ENCODE peak calls at places on chromosome 13, in ten cellular contexts. One of them, this sample, is unnamed.
A peak's percentile ranks its signal among the peaks of the same experiment; 100 is the strongest.

GRCh38 chr13:27820524-27821482 is 28.5 kb downstream of the GSX1 start:
- DNase-seq in mesendoderm: no peak
- DNase-seq in ovary: no peak
- DNase-seq in right atrium auricular region: no peak
- DNase-seq in stomach: no peak
- DNase-seq in fibroblast of lung: no peak
- DNase-seq in Peyer's patch: no peak
- DNase-seq in tibial nerve: no peak
- DNase-seq in adrenal gland: no peak
- DNase-seq in effector memory CD4-positive, alpha-beta T cell: no peak
- DNase-seq in this sample: no peak

GRCh38 chr13:100382787-100383186 is 205.8 kb downstream of the GGACT start:
- DNase-seq in mesendoderm: no peak
- DNase-seq in ovary: no peak
- DNase-seq in right atrium auricular region: no peak
- DNase-seq in stomach: no peak
- DNase-seq in fibroblast of lung: peak; percentile 63
- DNase-seq in Peyer's patch: no peak
- DNase-seq in tibial nerve: no peak
- DNase-seq in adrenal gland: no peak
- DNase-seq in effector memory CD4-positive, alpha-beta T cell: no peak
- DNase-seq in this sample: no peak

GRCh38 chr13:20873348-20873747 is 29.2 kb downstream of the XPO4 start:
- DNase-seq in mesendoderm: peak; percentile 9
- DNase-seq in ovary: no peak
- DNase-seq in right atrium auricular region: no peak
- DNase-seq in stomach: no peak
- DNase-seq in fibroblast of lung: peak; percentile 70
- DNase-seq in Peyer's patch: no peak
- DNase-seq in tibial nerve: no peak
- DNase-seq in adrenal gland: no peak
- DNase-seq in effector memory CD4-positive, alpha-beta T cell: no peak
- DNase-seq in this sample: no peak

GRCh38 chr13:37109080-37109678 is 3.7 kb upstream of the CSNK1A1L start:
- DNase-seq in mesendoderm: peak; percentile 38
- DNase-seq in ovary: no peak
- DNase-seq in right atrium auricular region: no peak
- DNase-seq in stomach: no peak
- DNase-seq in fibroblast of lung: peak; percentile 45
- DNase-seq in Peyer's patch: no peak
- DNase-seq in tibial nerve: no peak
- DNase-seq in adrenal gland: no peak
- DNase-seq in effector memory CD4-positive, alpha-beta T cell: no peak
- DNase-seq in this sample: no peak

GRCh38 chr13:26436914-26437313 is 120.6 kb upstream of the WASF3 start:
- DNase-seq in mesendoderm: no peak
- DNase-seq in ovary: no peak
- DNase-seq in right atrium auricular region: no peak
- DNase-seq in stomach: no peak
- DNase-seq in fibroblast of lung: no peak
- DNase-seq in Peyer's patch: no peak
- DNase-seq in tibial nerve: no peak
- DNase-seq in adrenal gland: no peak
- DNase-seq in effector memory CD4-positive, alpha-beta T cell: no peak
- DNase-seq in this sample: no peak

GRCh38 chr13:40334616-40335015 is 331.8 kb downstream of the FOXO1 start:
- DNase-seq in mesendoderm: no peak
- DNase-seq in ovary: no peak
- DNase-seq in right atrium auricular region: no peak
- DNase-seq in stomach: no peak
- DNase-seq in fibroblast of lung: no peak
- DNase-seq in Peyer's patch: no peak
- DNase-seq in tibial nerve: no peak
- DNase-seq in adrenal gland: no peak
- DNase-seq in effector memory CD4-positive, alpha-beta T cell: no peak
- DNase-seq in this sample: no peak

GRCh38 chr13:27541386-27541785 is 78.9 kb downstream of the LNX2 start:
- DNase-seq in mesendoderm: no peak
- DNase-seq in ovary: no peak
- DNase-seq in right atrium auricular region: no peak
- DNase-seq in stomach: no peak
- DNase-seq in fibroblast of lung: peak; percentile 1
- DNase-seq in Peyer's patch: no peak
- DNase-seq in tibial nerve: no peak
- DNase-seq in adrenal gland: no peak
- DNase-seq in effector memory CD4-positive, alpha-beta T cell: no peak
- DNase-seq in this sample: no peak

GRCh38 chr13:19864018-19864338 is 529 bp upstream of the ZMYM5 start:
- DNase-seq in mesendoderm: peak; percentile 84
- DNase-seq in ovary: peak; percentile 78
- DNase-seq in right atrium auricular region: peak; percentile 66
- DNase-seq in stomach: peak; percentile 63
- DNase-seq in fibroblast of lung: peak; percentile 83
- DNase-seq in Peyer's patch: peak; percentile 83
- DNase-seq in tibial nerve: peak; percentile 30
- DNase-seq in adrenal gland: peak; percentile 67
- DNase-seq in effector memory CD4-positive, alpha-beta T cell: peak; percentile 54
- DNase-seq in this sample: peak; percentile 46

GRCh38 chr13:108828053-108828806 is 198.8 kb downstream of the MYO16 start:
- DNase-seq in mesendoderm: peak; percentile 5
- DNase-seq in ovary: no peak
- DNase-seq in right atrium auricular region: no peak
- DNase-seq in stomach: peak; percentile 64
- DNase-seq in fibroblast of lung: no peak
- DNase-seq in Peyer's patch: no peak
- DNase-seq in tibial nerve: no peak
- DNase-seq in adrenal gland: no peak
- DNase-seq in effector memory CD4-positive, alpha-beta T cell: no peak
- DNase-seq in this sample: no peak

GRCh38 chr13:88339271-88339741 is 668.1 kb downstream of the SLITRK5 start:
- DNase-seq in mesendoderm: peak; percentile 9
- DNase-seq in ovary: no peak
- DNase-seq in right atrium auricular region: no peak
- DNase-seq in stomach: no peak
- DNase-seq in fibroblast of lung: no peak
- DNase-seq in Peyer's patch: no peak
- DNase-seq in tibial nerve: no peak
- DNase-seq in adrenal gland: no peak
- DNase-seq in effector memory CD4-positive, alpha-beta T cell: no peak
- DNase-seq in this sample: no peak

GRCh38 chr13:101455863-101456262 is 3.4 kb downstream of the ITGBL1 start:
- DNase-seq in mesendoderm: peak; percentile 59
- DNase-seq in ovary: no peak
- DNase-seq in right atrium auricular region: no peak
- DNase-seq in stomach: no peak
- DNase-seq in fibroblast of lung: peak; percentile 98
- DNase-seq in Peyer's patch: no peak
- DNase-seq in tibial nerve: no peak
- DNase-seq in adrenal gland: no peak
- DNase-seq in effector memory CD4-positive, alpha-beta T cell: no peak
- DNase-seq in this sample: no peak

DNA sequence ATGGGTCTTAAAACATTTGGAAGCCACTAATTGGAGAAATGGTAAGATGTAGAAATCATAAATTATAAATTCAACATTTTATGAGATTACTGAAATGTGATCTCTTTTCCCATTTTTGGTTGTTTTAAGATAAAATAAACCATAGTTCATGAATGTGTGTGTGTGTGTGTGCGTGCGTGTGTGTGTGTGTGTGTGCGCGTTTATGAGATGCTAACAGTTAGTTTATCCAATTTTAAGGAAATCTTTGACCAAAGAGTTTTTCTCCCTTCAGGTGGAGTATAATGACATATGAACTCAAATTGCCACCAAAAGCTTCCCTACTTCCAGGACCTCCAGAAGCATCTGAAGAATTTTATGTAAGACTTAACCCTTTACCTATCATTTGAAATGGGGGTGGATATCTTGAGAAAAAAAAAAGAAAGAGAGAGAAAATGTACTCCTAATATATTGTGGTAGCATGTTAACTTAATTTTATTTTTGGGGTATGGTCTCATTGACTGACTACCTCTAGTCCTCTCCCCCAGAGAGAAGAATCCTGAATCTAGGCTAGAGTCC is 98.1 kb upstream of the AKAP11 start:
- DNase-seq in mesendoderm: peak; percentile 26
- DNase-seq in ovary: no peak
- DNase-seq in right atrium auricular region: no peak
- DNase-seq in stomach: no peak
- DNase-seq in fibroblast of lung: no peak
- DNase-seq in Peyer's patch: no peak
- DNase-seq in tibial nerve: no peak
- DNase-seq in adrenal gland: no peak
- DNase-seq in effector memory CD4-positive, alpha-beta T cell: no peak
- DNase-seq in this sample: no peak
- H3K27ac ChIP-seq in mesendoderm: no peak overlapping the region
- H3K27ac ChIP-seq in ovary: no peak overlapping the region
- H3K27ac ChIP-seq in right atrium auricular region: no peak overlapping the region
- H3K27ac ChIP-seq in stomach: peak overlapping the region; percentile 70
- H3K27ac ChIP-seq in fibroblast of lung: no peak overlapping the region
- H3K27ac ChIP-seq in Peyer's patch: no peak overlapping the region
- H3K27ac ChIP-seq in tibial nerve: no peak overlapping the region
- H3K27ac ChIP-seq in adrenal gland: no peak overlapping the region
- H3K27ac ChIP-seq in effector memory CD4-positive, alpha-beta T cell: no peak overlapping the region
- H3K27ac ChIP-seq in this sample: no peak overlapping the region

DNA sequence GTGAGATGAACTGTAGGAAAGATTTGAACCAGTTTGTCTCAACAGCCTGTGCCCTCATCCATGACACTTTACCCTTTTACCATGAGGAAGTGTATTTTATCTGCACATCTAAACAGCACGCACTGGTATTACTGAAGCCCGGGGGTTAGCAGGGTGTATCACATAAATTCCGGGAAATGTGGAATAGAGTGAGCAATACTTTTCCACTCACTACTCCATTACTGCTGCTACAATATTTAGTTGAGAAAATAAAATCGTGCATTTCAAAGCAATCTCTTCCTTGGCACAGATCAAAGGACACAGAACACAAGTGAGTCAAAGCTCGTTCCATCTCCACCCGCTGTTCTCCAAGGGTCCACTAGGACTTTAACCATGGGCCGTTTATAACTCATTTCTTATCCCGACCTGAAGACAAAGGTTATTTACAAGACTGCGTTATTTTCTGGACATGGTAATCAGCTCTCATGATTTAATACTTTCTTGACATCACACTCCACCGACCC is 35.2 kb downstream of the STK24 start:
- DNase-seq in mesendoderm: no peak
- DNase-seq in ovary: no peak
- DNase-seq in right atrium auricular region: no peak
- DNase-seq in stomach: no peak
- DNase-seq in fibroblast of lung: no peak
- DNase-seq in Peyer's patch: peak; percentile 64
- DNase-seq in tibial nerve: no peak
- DNase-seq in adrenal gland: no peak
- DNase-seq in effector memory CD4-positive, alpha-beta T cell: no peak
- DNase-seq in this sample: no peak
- H3K4me1 ChIP-seq in mesendoderm: peaks cover 10% of the 10 kb centered on the region
- H3K4me1 ChIP-seq in ovary: peaks cover 19% of the 10 kb centered on the region
- H3K4me1 ChIP-seq in right atrium auricular region: no peaks in the 10 kb centered on the region
- H3K4me1 ChIP-seq in stomach: peaks cover 96% of the 10 kb centered on the region
- H3K4me1 ChIP-seq in fibroblast of lung: peaks cover 31% of the 10 kb centered on the region
- H3K4me1 ChIP-seq in Peyer's patch: peaks cover 37% of the 10 kb centered on the region
- H3K4me1 ChIP-seq in tibial nerve: peaks cover 87% of the 10 kb centered on the region
- H3K4me1 ChIP-seq in adrenal gland: no peaks in the 10 kb centered on the region
- H3K4me1 ChIP-seq in effector memory CD4-positive, alpha-beta T cell: peaks cover 69% of the 10 kb centered on the region
- H3K4me1 ChIP-seq in this sample: peaks cover 78% of the 10 kb centered on the region

DNA sequence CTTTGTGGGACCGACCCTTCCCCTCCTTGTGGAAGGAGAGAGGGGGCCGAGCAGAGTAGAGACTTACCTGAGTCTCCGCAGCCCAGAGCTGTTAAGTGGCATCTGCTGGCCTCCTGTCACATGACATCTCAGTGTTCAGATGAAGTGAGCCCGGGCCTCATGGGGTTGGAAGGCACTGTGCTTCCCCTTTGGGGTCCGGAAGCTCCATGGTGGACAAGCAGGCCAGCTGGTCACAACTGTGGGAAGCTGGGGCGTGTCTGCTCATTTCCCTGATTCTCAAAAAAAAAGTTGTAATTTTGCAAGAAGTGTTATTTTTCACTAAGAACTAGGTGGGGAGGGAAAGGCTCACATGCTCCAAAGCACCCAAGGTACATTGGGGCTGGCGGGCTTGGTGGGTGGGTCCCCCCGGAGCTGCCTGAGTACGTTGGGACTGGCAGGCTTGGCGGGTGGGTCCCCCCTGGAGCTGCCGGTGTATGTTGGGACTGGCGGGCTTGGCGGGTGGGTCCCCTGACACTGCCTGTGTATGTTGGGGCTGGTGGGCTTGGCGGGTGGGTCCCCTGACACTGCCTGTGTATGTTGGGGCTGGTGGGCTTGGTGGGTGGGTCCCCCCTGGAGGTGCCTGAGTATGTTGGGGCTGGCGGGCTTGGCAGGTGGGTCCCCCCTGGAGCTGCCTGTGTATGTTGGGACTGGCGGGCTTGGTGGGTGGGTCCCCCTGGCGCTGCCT is 18.2 kb upstream of the DCUN1D2 start:
- DNase-seq in mesendoderm: no peak
- DNase-seq in ovary: no peak
- DNase-seq in right atrium auricular region: no peak
- DNase-seq in stomach: no peak
- DNase-seq in fibroblast of lung: no peak
- DNase-seq in Peyer's patch: no peak
- DNase-seq in tibial nerve: no peak
- DNase-seq in adrenal gland: no peak
- DNase-seq in effector memory CD4-positive, alpha-beta T cell: no peak
- DNase-seq in this sample: no peak
- H3K4me3 ChIP-seq in mesendoderm: no peak overlapping the region
- H3K4me3 ChIP-seq in ovary: no peak overlapping the region
- H3K4me3 ChIP-seq in right atrium auricular region: no peak overlapping the region
- H3K4me3 ChIP-seq in stomach: no peak overlapping the region
- H3K4me3 ChIP-seq in fibroblast of lung: no peak overlapping the region
- H3K4me3 ChIP-seq in Peyer's patch: no peak overlapping the region
- H3K4me3 ChIP-seq in tibial nerve: no peak overlapping the region
- H3K4me3 ChIP-seq in adrenal gland: no peak overlapping the region
- H3K4me3 ChIP-seq in effector memory CD4-positive, alpha-beta T cell: no peak overlapping the region
- H3K4me3 ChIP-seq in this sample: no peak overlapping the region

GRCh38 chr13:50914301-50914700 is 4.7 kb downstream of the RNASEH2B start:
- DNase-seq in mesendoderm: no peak
- DNase-seq in ovary: no peak
- DNase-seq in right atrium auricular region: no peak
- DNase-seq in stomach: no peak
- DNase-seq in fibroblast of lung: peak; percentile 45
- DNase-seq in Peyer's patch: no peak
- DNase-seq in tibial nerve: no peak
- DNase-seq in adrenal gland: no peak
- DNase-seq in effector memory CD4-positive, alpha-beta T cell: no peak
- DNase-seq in this sample: no peak
- H3K27ac ChIP-seq in mesendoderm: no peak overlapping the region
- H3K27ac ChIP-seq in ovary: no peak overlapping the region
- H3K27ac ChIP-seq in right atrium auricular region: peak overlapping the region; percentile 18
- H3K27ac ChIP-seq in stomach: peak overlapping the region; percentile 29
- H3K27ac ChIP-seq in fibroblast of lung: no peak overlapping the region
- H3K27ac ChIP-seq in Peyer's patch: peak overlapping the region; percentile 28
- H3K27ac ChIP-seq in tibial nerve: peak overlapping the region; percentile 72
- H3K27ac ChIP-seq in adrenal gland: no peak overlapping the region
- H3K27ac ChIP-seq in effector memory CD4-positive, alpha-beta T cell: no peak overlapping the region
- H3K27ac ChIP-seq in this sample: no peak overlapping the region